ENCODE peak calls at places on chromosomes 1 and 21, in five cellular contexts. D is GM12878, E is K562, C is HepG2, I is H1. N is an unnamed sample.

GRCh38 chr1:44068442-44068861 is 37.2 kb upstream of the SLC6A9 start:
- DNase-seq in E (no peak), C (no peak), I (no peak), D (peak), N (no peak)

GRCh38 chr1:230365723-230366307 is 60.3 kb downstream of the PGBD5 start:
- DNase-seq in D (no peak), C (peak), I (no peak), E (no peak), N (peak)

GRCh38 chr1:229552732-229553131 is 5.8 kb downstream of the ABCB10 start:
- DNase-seq in I (no peak), C (no peak), D (no peak), E (no peak), N (peak)

GRCh38 chr1:207892764-207893163 is 18.2 kb downstream of the CD34 start:
- DNase-seq in D (no peak), I (no peak), C (no peak), E (no peak), N (no peak)

GRCh38 chr1:204459706-204460105 is 34.9 kb downstream of the PIK3C2B start:
- DNase-seq in I (no peak), E (no peak), C (no peak), D (no peak), N (no peak)

GRCh38 chr1:184068354-184068753 is 16.8 kb downstream of the TSEN15 start:
- DNase-seq in C (no peak), I (no peak), D (no peak), E (no peak), N (peak)

GRCh38 chr21:44637018-44637850 is at the start of gene KRTAP10-10:
- DNase-seq in E (no peak), I (no peak), D (no peak), C (no peak), N (no peak)

GRCh38 chr1:158285756-158286241 is 3.9 kb upstream of the CD1C start:
- DNase-seq in I (no peak), E (no peak), C (no peak), D (peak), N (no peak)

GRCh38 chr1:209633335-209633997 is 18.8 kb downstream of the LAMB3 start:
- DNase-seq in C (no peak), I (no peak), E (no peak), D (no peak), N (no peak)

GRCh38 chr1:48356901-48357300 is 115.1 kb downstream of the SPATA6 start:
- DNase-seq in E (no peak), I (no peak), C (no peak), D (no peak), N (no peak)

GRCh38 chr1:224432672-224433040 is 1.9 kb downstream of the WDR26 start:
- DNase-seq in D (no peak), C (no peak), E (peak), I (no peak), N (no peak)

GRCh38 chr1:27576846-27577245 is 27.1 kb downstream of the AHDC1 start:
- DNase-seq in E (no peak), I (no peak), D (no peak), C (no peak), N (no peak)

GRCh38 chr1:98794196-98794886 is 132.8 kb downstream of the SNX7 start:
- DNase-seq in C (peak), E (peak), I (peak), D (peak), N (peak)

DNA sequence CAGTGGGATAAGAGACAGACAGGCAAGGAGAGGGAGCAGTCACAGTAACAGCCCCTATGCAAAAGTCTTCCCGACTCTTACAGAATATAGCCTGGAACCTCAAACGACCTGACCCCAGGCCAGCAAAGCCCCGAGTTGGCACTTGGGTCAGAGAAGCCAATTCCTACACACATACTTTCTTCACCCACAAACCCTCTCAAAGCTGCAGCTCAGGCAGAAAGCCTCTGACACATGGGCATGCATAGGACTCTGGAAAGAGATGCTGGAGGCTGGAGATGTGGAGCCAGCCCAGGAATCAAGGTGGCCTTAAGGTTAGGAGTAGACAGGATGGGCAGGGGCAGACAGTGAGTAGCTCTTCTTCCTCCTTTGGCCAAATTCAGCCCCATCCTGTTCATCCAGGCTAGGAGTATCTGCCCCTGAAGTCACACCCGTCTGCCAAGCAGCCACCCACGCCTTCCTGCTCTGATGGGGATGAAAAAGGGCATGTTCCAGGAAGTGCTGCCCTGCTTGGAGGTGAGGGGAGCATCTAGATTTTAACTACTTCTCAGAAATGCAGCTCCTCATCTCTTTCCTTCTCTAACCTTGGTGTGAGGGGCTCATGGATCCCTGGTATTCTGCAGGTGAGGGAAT is 7.8 kb downstream of the SLC41A1 start:
- DNase-seq in E (no peak), D (no peak), I (no peak), C (no peak), N (no peak)
- TF ChIP-seq CREB1 in E (no peak), D (no peak), I (no peak), C (no peak), N (no peak)

GRCh38 chr1:110148961-110149360 is 1.3 kb upstream of the SLC6A17 start:
- DNase-seq in E (no peak), C (no peak), D (no peak), I (no peak), N (peak)
- TF ChIP-seq EZH2 in E (no peak), C (no peak), D (no peak), I (no peak), N (no peak)

GRCh38 chr1:26279598-26280332 is at the start of gene SH3BGRL3:
- DNase-seq in C (peak), D (no peak), E (peak), I (no peak), N (peak)
- TF ChIP-seq CTCF in C (peak), D (peak), E (peak), I (peak), N (peak)

GRCh38 chr1:92795166-92795565 is 10.3 kb upstream of the EVI5 start:
- DNase-seq in D (no peak), I (no peak), E (no peak), C (no peak), N (no peak)
- TF ChIP-seq CREB1 in D (no peak), I (no peak), E (no peak), C (no peak), N (no peak)

GRCh38 chr1:161121838-161122237 is 3.9 kb downstream of the NIT1 start:
- DNase-seq in I (no peak), D (no peak), E (no peak), C (no peak), N (no peak)
- TF ChIP-seq EZH2 in I (no peak), D (no peak), E (no peak), C (no peak), N (no peak)

GRCh38 chr21:39388811-39389155 is 39.9 kb upstream of the HMGN1 start:
- DNase-seq in E (no peak), I (no peak), D (no peak), C (no peak), N (no peak)
- TF ChIP-seq CTCF in E (no peak), I (no peak), D (no peak), C (no peak), N (no peak)

GRCh38 chr1:12075195-12076114 is 12.4 kb downstream of the TNFRSF8 start:
- DNase-seq in D (no peak), C (no peak), I (no peak), E (no peak), N (no peak)
- TF ChIP-seq CREB1 in D (no peak), C (no peak), I (no peak), E (peak), N (no peak)

GRCh38 chr1:213985181-213986019 is 2.4 kb upstream of the PROX1 start:
- DNase-seq in E (no peak), I (no peak), C (no peak), D (no peak), N (peak)
- TF ChIP-seq EZH2 in E (no peak), I (peak), C (no peak), D (no peak), N (peak)

DNA sequence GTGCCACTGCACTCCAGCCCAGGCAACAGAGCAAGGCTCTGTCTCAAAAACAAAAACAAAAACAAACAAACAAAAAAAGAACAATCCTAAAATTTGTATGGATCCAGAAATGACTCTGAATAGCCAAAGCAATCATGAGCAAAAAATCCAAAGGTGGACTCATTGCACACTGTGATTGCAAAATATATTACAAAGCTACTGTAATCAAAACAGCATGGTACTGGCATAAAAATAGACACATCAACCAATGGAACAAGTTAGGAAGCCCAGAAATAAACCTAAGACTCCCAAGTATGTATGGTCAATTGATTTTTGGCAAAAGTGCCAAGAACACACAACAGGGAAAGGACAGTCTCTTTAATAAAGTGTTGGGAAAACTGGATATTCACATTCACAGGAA is 19.9 kb downstream of the ERO1B start:
- DNase-seq in D (no peak), E (no peak), C (no peak), I (no peak), N (no peak)
- TF ChIP-seq CTCF in D (no peak), E (no peak), C (no peak), I (no peak), N (no peak)

DNA sequence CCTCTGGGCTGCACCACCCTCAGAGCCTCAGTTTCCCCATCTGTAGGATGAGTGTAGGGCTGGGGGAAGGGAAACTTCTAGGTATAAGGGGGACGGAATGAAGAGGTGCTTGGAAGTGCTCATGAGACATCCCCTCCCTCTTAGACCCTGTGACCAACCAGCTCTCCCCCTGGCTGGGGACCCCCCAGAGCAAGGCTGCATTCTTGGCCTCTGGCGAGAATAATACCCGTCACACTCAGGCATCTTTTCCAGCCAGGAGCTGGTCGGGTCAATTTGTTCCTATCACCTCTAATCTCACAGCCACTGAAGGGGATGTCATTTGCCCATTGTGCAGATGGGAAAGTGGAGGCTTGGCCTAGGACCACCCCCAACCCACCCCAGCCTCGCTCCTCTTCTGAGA is 443.0 kb downstream of the PTPRU start:
- DNase-seq in I (no peak), C (no peak), E (no peak), D (no peak), N (no peak)
- TF ChIP-seq CREB1 in I (no peak), C (no peak), E (no peak), D (no peak), N (no peak)

N was measured in GM23338.